ENCODE peak calls at places on chromosome 3, in four cellular contexts. B is NCI-H460, L is SW 1271, Z is mucosa of gallbladder. R is an unnamed sample.

GRCh38 chr3:134471521-134472193 is 14.1 kb downstream of the ANAPC13 start:
- DNase-seq in L (no peak), Z (no peak), B (no peak), R (no peak)

GRCh38 chr3:77500711-77501110 is 460.8 kb downstream of the ROBO2 start:
- DNase-seq in B (no peak), L (no peak), Z (no peak), R (no peak)

GRCh38 chr3:171225698-171226097 is 199.2 kb upstream of the SLC2A2 start:
- DNase-seq in L (no peak), B (no peak), Z (no peak), R (no peak)

GRCh38 chr3:195213639-195214315 is 57.2 kb downstream of the XXYLT1 start:
- DNase-seq in Z (no peak), L (no peak), B (no peak), R (no peak)

GRCh38 chr3:171323934-171324535 is 136.2 kb downstream of the TNIK start:
- DNase-seq in Z (no peak), L (no peak), B (no peak), R (no peak)

GRCh38 chr3:197368821-197369220 is 70.4 kb upstream of the DLG1 start:
- DNase-seq in L (no peak), B (no peak), Z (no peak), R (no peak)

GRCh38 chr3:161339517-161340500 is 31.5 kb downstream of the SPTSSB start:
- DNase-seq in B (no peak), Z (no peak), L (no peak), R (no peak)

GRCh38 chr3:159616234-159616825 is 372.3 kb upstream of the IL12A start:
- DNase-seq in L (no peak), B (peak), Z (peak), R (peak)

GRCh38 chr3:157436583-157437300 is at the start of gene PTX3:
- DNase-seq in L (no peak), B (no peak), Z (peak), R (no peak)

GRCh38 chr3:49017978-49018706 is at the start of gene DALRD3:
- DNase-seq in L (peak), Z (peak), B (no peak), R (peak)

GRCh38 chr3:45939341-45939771 is 3.9 kb upstream of the CXCR6 start:
- DNase-seq in L (no peak), Z (no peak), B (no peak), R (no peak)

GRCh38 chr3:146421814-146422748 is 47.3 kb downstream of the PLSCR2 start:
- DNase-seq in Z (no peak), L (no peak), B (no peak), R (no peak)

GRCh38 chr3:60696559-60697125 is 554.6 kb downstream of the FHIT start:
- DNase-seq in B (no peak), L (no peak), Z (no peak), R (no peak)

GRCh38 chr3:127784283-127784682 is 38.0 kb downstream of the MGLL start:
- DNase-seq in Z (no peak), B (no peak), L (no peak), R (no peak)

GRCh38 chr3:10852031-10852795 is 36.2 kb downstream of the SLC6A11 start:
- DNase-seq in Z (no peak), L (no peak), B (no peak), R (no peak)

GRCh38 chr3:192060160-192060783 is 599.3 kb downstream of the PYDC2 start:
- DNase-seq in L (no peak), B (no peak), Z (no peak), R (no peak)

GRCh38 chr3:43670635-43671522 is 19.9 kb upstream of the ABHD5 start:
- DNase-seq in B (no peak), Z (no peak), L (no peak), R (no peak)

GRCh38 chr3:32481791-32482631 is 20.6 kb downstream of the CMTM6 start:
- DNase-seq in Z (no peak), L (no peak), B (no peak), R (no peak)

GRCh38 chr3:32713181-32713580 is 28.2 kb downstream of the CNOT10 start:
- DNase-seq in B (no peak), L (no peak), Z (no peak), R (no peak)

GRCh38 chr3:60017631-60018030 is 967.8 kb upstream of the CFAP20DC start:
- DNase-seq in L (no peak), Z (peak), B (no peak), R (no peak)

GRCh38 chr3:144756704-144757440 is 785.2 kb downstream of the DIPK2A start:
- DNase-seq in B (no peak), Z (no peak), L (no peak), R (no peak)

GRCh38 chr3:65971281-65972252 is 67.2 kb downstream of the MAGI1 start:
- DNase-seq in Z (no peak), B (no peak), L (no peak), R (no peak)

GRCh38 chr3:43005253-43005652 is 26.1 kb downstream of the GASK1A start:
- DNase-seq in B (no peak), L (no peak), Z (no peak), R (no peak)

GRCh38 chr3:172181936-172182708 is 142.7 kb downstream of the FNDC3B start:
- DNase-seq in B (no peak), Z (no peak), L (peak), R (no peak)

GRCh38 chr3:44910693-44911092 is 36.3 kb downstream of the TGM4 start:
- DNase-seq in Z (no peak), L (no peak), B (no peak), R (no peak)

GRCh38 chr3:138675393-138675792 is 66.8 kb downstream of the FAIM start:
- DNase-seq in L (no peak), B (no peak), Z (no peak), R (no peak)

GRCh38 chr3:32794487-32795308 is 23.1 kb upstream of the TRIM71 start:
- DNase-seq in Z (no peak), B (no peak), L (no peak), R (no peak)

GRCh38 chr3:61448378-61448777 is 113.0 kb upstream of the PTPRG start:
- DNase-seq in L (no peak), B (no peak), Z (no peak), R (no peak)

GRCh38 chr3:162760789-162761188 is 1264.2 kb downstream of the OTOL1 start:
- DNase-seq in L (no peak), Z (no peak), B (no peak), R (no peak)

GRCh38 chr3:133455960-133456359 is 56.1 kb downstream of the BFSP2 start:
- DNase-seq in B (no peak), Z (no peak), L (no peak), R (no peak)

GRCh38 chr3:112699436-112699978 is 58.6 kb upstream of the CCDC80 start:
- DNase-seq in Z (no peak), B (no peak), L (peak), R (no peak)

GRCh38 chr3:31361391-31362273 is 171.1 kb upstream of the STT3B start:
- DNase-seq in Z (no peak), B (no peak), L (no peak), R (no peak)

GRCh38 chr3:46934508-46935167 is 41.9 kb downstream of the CCDC12 start:
- DNase-seq in B (no peak), L (no peak), Z (no peak), R (no peak)

GRCh38 chr3:58323795-58324674 is 8.7 kb upstream of the PXK start:
- DNase-seq in B (no peak), Z (no peak), L (no peak), R (no peak)

GRCh38 chr3:190036631-190037030 is 84.1 kb downstream of the P3H2 start:
- DNase-seq in B (no peak), Z (no peak), L (no peak), R (no peak)

GRCh38 chr3:42829083-42829627 is 19.9 kb downstream of the ACKR2 start:
- DNase-seq in Z (peak), B (no peak), L (no peak), R (no peak)

GRCh38 chr3:123880998-123881561 is 3.1 kb downstream of the MYLK start:
- DNase-seq in L (no peak), B (no peak), Z (no peak), R (no peak)

GRCh38 chr3:39385456-39386098 is 2.4 kb downstream of the SLC25A38 start:
- DNase-seq in B (no peak), Z (no peak), L (no peak), R (no peak)

R was measured in left lobe of liver.